ENCODE peak calls at places on chromosome X, in six cellular contexts. One of them, this sample, is unnamed.

GRCh38 chrX:15382809-15383208 is 1.4 kb downstream of the VEGFD start:
- DNase-seq in NCI-H1092: no peak
- DNase-seq in mesenchymal stem cell: no peak
- DNase-seq in astrocyte of the spinal cord: no peak
- DNase-seq in CD4-positive, alpha-beta memory T cell: no peak
- DNase-seq in stimulated activated CD4-positive, alpha-beta T cell treated with anti-CD3 and anti-CD28 coated beads, Interleukin-2, amount 100 ng/mL, for 24 hours: no peak
- DNase-seq in this sample: no peak

GRCh38 chrX:47146121-47146935 is 1.3 kb downstream of the RBM10 start:
- DNase-seq in astrocyte of the spinal cord: no peak
- DNase-seq in CD4-positive, alpha-beta memory T cell: no peak
- DNase-seq in mesenchymal stem cell: no peak
- DNase-seq in NCI-H1092: peak
- DNase-seq in stimulated activated CD4-positive, alpha-beta T cell treated with anti-CD3 and anti-CD28 coated beads, Interleukin-2, amount 100 ng/mL, for 24 hours: no peak
- DNase-seq in this sample: no peak

GRCh38 chrX:7985568-7985967 is 58.4 kb upstream of the PNPLA4 start:
- DNase-seq in stimulated activated CD4-positive, alpha-beta T cell treated with anti-CD3 and anti-CD28 coated beads, Interleukin-2, amount 100 ng/mL, for 24 hours: no peak
- DNase-seq in NCI-H1092: no peak
- DNase-seq in mesenchymal stem cell: no peak
- DNase-seq in CD4-positive, alpha-beta memory T cell: no peak
- DNase-seq in astrocyte of the spinal cord: peak
- DNase-seq in this sample: no peak

GRCh38 chrX:9515464-9515863 is 50.6 kb downstream of the TBL1X start:
- DNase-seq in astrocyte of the spinal cord: no peak
- DNase-seq in NCI-H1092: no peak
- DNase-seq in stimulated activated CD4-positive, alpha-beta T cell treated with anti-CD3 and anti-CD28 coated beads, Interleukin-2, amount 100 ng/mL, for 24 hours: no peak
- DNase-seq in mesenchymal stem cell: no peak
- DNase-seq in CD4-positive, alpha-beta memory T cell: no peak
- DNase-seq in this sample: no peak

GRCh38 chrX:118226060-118226428 is 109.4 kb upstream of the KLHL13 start:
- DNase-seq in mesenchymal stem cell: no peak
- DNase-seq in CD4-positive, alpha-beta memory T cell: no peak
- DNase-seq in NCI-H1092: no peak
- DNase-seq in stimulated activated CD4-positive, alpha-beta T cell treated with anti-CD3 and anti-CD28 coated beads, Interleukin-2, amount 100 ng/mL, for 24 hours: no peak
- DNase-seq in astrocyte of the spinal cord: no peak
- DNase-seq in this sample: no peak

GRCh38 chrX:48937065-48937907 is 18.5 kb upstream of the PIM2 start:
- DNase-seq in NCI-H1092: no peak
- DNase-seq in CD4-positive, alpha-beta memory T cell: peak
- DNase-seq in mesenchymal stem cell: peak
- DNase-seq in astrocyte of the spinal cord: peak
- DNase-seq in stimulated activated CD4-positive, alpha-beta T cell treated with anti-CD3 and anti-CD28 coated beads, Interleukin-2, amount 100 ng/mL, for 24 hours: peak
- DNase-seq in this sample: peak

GRCh38 chrX:41824551-41824950 is 98.8 kb downstream of the CASK start:
- DNase-seq in NCI-H1092: no peak
- DNase-seq in mesenchymal stem cell: peak
- DNase-seq in CD4-positive, alpha-beta memory T cell: no peak
- DNase-seq in astrocyte of the spinal cord: peak
- DNase-seq in stimulated activated CD4-positive, alpha-beta T cell treated with anti-CD3 and anti-CD28 coated beads, Interleukin-2, amount 100 ng/mL, for 24 hours: no peak
- DNase-seq in this sample: no peak

GRCh38 chrX:39065051-39065871 is 264.0 kb downstream of the MID1IP1 start:
- DNase-seq in CD4-positive, alpha-beta memory T cell: no peak
- DNase-seq in astrocyte of the spinal cord: no peak
- DNase-seq in mesenchymal stem cell: no peak
- DNase-seq in NCI-H1092: peak
- DNase-seq in stimulated activated CD4-positive, alpha-beta T cell treated with anti-CD3 and anti-CD28 coated beads, Interleukin-2, amount 100 ng/mL, for 24 hours: no peak
- DNase-seq in this sample: no peak

GRCh38 chrX:108735087-108735679 is 1.2 kb downstream of the IRS4 start:
- DNase-seq in CD4-positive, alpha-beta memory T cell: no peak
- DNase-seq in mesenchymal stem cell: no peak
- DNase-seq in stimulated activated CD4-positive, alpha-beta T cell treated with anti-CD3 and anti-CD28 coated beads, Interleukin-2, amount 100 ng/mL, for 24 hours: no peak
- DNase-seq in NCI-H1092: no peak
- DNase-seq in astrocyte of the spinal cord: no peak
- DNase-seq in this sample: no peak